ENCODE peak calls at places on chromosomes 12 and 14, in seven cellular contexts. V, A, H, Z, W, J and S are unnamed samples.

GRCh38 chr12:24127919-24128721 is 178.7 kb upstream of the SOX5 start:
- DNase-seq in W (peak), A (no peak), V (peak), Z (no peak), J (no peak), H (no peak), S (no peak)

GRCh38 chr12:116125084-116125483 is 152.4 kb downstream of the MED13L start:
- DNase-seq in V (no peak), H (no peak), W (no peak), J (no peak), Z (no peak), A (no peak), S (no peak)

GRCh38 chr14:83923836-83924235 is 1606.1 kb upstream of the FLRT2 start:
- DNase-seq in H (no peak), J (no peak), Z (no peak), V (no peak), A (no peak), W (no peak), S (no peak)

GRCh38 chr12:87270894-87271293 is 758.3 kb downstream of the C12orf50 start:
- DNase-seq in H (no peak), Z (no peak), A (peak), J (peak), V (no peak), W (no peak), S (peak)

GRCh38 chr14:71122866-71123565 is 215.8 kb downstream of the PCNX1 start:
- DNase-seq in V (no peak), H (no peak), Z (no peak), W (no peak), J (no peak), A (no peak), S (no peak)

GRCh38 chr12:107287436-107288413 is 194.4 kb upstream of the CRY1 start:
- DNase-seq in Z (peak), A (peak), V (no peak), W (no peak), J (no peak), H (no peak), S (no peak)

GRCh38 chr14:57495409-57495808 is 1.8 kb upstream of the CCDC198 start:
- DNase-seq in V (no peak), W (no peak), H (no peak), A (no peak), Z (no peak), J (no peak), S (no peak)

GRCh38 chr12:72448805-72449204 is 176.6 kb downstream of the TRHDE start:
- DNase-seq in H (no peak), W (no peak), A (no peak), J (no peak), Z (no peak), V (no peak), S (no peak)

GRCh38 chr12:52335598-52336262 is 14.5 kb upstream of the KRT83 start:
- DNase-seq in Z (no peak), A (no peak), V (no peak), H (no peak), J (no peak), W (no peak), S (no peak)

GRCh38 chr14:55332654-55333570 is 61.7 kb downstream of the FBXO34 start:
- DNase-seq in Z (no peak), V (no peak), J (no peak), A (peak), H (no peak), W (no peak), S (no peak)

GRCh38 chr14:31388687-31389413 is 31.5 kb downstream of the HEATR5A start:
- DNase-seq in W (no peak), A (no peak), V (no peak), J (peak), H (no peak), Z (peak), S (peak)